ENCODE peak calls at places on chromosome 12, in nine cellular contexts. Z, R, T, P, E, A, N, H and J are unnamed samples.

GRCh38 chr12:43852744-43853143 is 16.9 kb downstream of the TMEM117 start:
- DNase-seq in Z (no peak), R (no peak), T (no peak), P (no peak), E (no peak), A (no peak), N (no peak), H (no peak), J (no peak)

GRCh38 chr12:107320929-107321618 is 227.7 kb upstream of the CRY1 start:
- DNase-seq in Z (no peak), R (peak), T (no peak), P (peak), E (peak), A (peak), N (no peak), H (no peak), J (no peak)

GRCh38 chr12:25705256-25705655 is 152.2 kb upstream of the LMNTD1 start:
- DNase-seq in Z (no peak), R (no peak), T (no peak), P (no peak), E (no peak), A (no peak), N (no peak), H (no peak), J (no peak)

GRCh38 chr12:10136637-10137205 is 6.7 kb upstream of the CLEC7A start:
- DNase-seq in Z (no peak), R (no peak), T (no peak), P (no peak), E (peak), A (no peak), N (no peak), H (no peak), J (peak)

GRCh38 chr12:124637163-124637562 is 69.8 kb upstream of the NCOR2 start:
- DNase-seq in Z (no peak), R (no peak), T (no peak), P (no peak), E (no peak), A (no peak), N (no peak), H (no peak), J (no peak)

GRCh38 chr12:87704374-87704773 is 324.8 kb downstream of the C12orf50 start:
- DNase-seq in Z (no peak), R (no peak), T (no peak), P (no peak), E (no peak), A (no peak), N (no peak), H (no peak), J (no peak)

GRCh38 chr12:78087363-78087675 is 256.6 kb downstream of the NAV3 start:
- DNase-seq in Z (no peak), R (no peak), T (no peak), P (no peak), E (peak), A (no peak), N (peak), H (no peak), J (no peak)

GRCh38 chr12:63353559-63353958 is 202.6 kb upstream of the AVPR1A start:
- DNase-seq in Z (no peak), R (no peak), T (no peak), P (no peak), E (peak), A (no peak), N (no peak), H (no peak), J (no peak)

GRCh38 chr12:26298785-26299621 is 103.6 kb downstream of the SSPN start:
- DNase-seq in Z (no peak), R (no peak), T (no peak), P (no peak), E (peak), A (peak), N (peak), H (no peak), J (no peak)

GRCh38 chr12:34597548-34598351 is 575.5 kb downstream of the ALG10 start:
- DNase-seq in Z (no peak), R (no peak), T (no peak), P (no peak), E (no peak), A (no peak), N (no peak), H (no peak), J (peak)

GRCh38 chr12:23523339-23523738 is 426.1 kb downstream of the SOX5 start:
- DNase-seq in Z (no peak), R (no peak), T (no peak), P (no peak), E (no peak), A (no peak), N (no peak), H (no peak), J (no peak)